ENCODE peak calls at places on chromosomes 16 and 17, in five cellular contexts. H is heart right ventricle; L is GM23338; T is BJ; B is stimulated activated CD4-positive, alpha-beta T cell treated with anti-CD3 and anti-CD28 coated beads, Interleukin-1b, Interleukin-23, amount 100 ng/mL, for 24 hours. S is an unnamed sample.

GRCh38 chr16:59848314-59848713 is 1114.2 kb upstream of the GOT2 start:
- DNase-seq in B (no peak), L (no peak), T (no peak), H (no peak), S (no peak)

GRCh38 chr16:79845006-79845733 is 244.6 kb upstream of the MAF start:
- DNase-seq in L (no peak), H (no peak), B (no peak), T (no peak), S (no peak)

GRCh38 chr17:8674344-8675305 is 44.1 kb upstream of the MYH10 start:
- DNase-seq in B (no peak), H (peak), T (no peak), L (peak), S (no peak)

GRCh38 chr17:39063681-39064069 is 87.8 kb downstream of the PLXDC1 start:
- DNase-seq in T (no peak), H (no peak), B (no peak), L (no peak), S (no peak)

GRCh38 chr17:76492989-76493501 is 8.2 kb downstream of the RHBDF2 start:
- DNase-seq in T (no peak), H (peak), L (no peak), B (peak), S (peak)

GRCh38 chr16:10931977-10932632 is 10.2 kb downstream of the DEXI start:
- DNase-seq in L (no peak), B (no peak), H (no peak), T (no peak), S (no peak)

GRCh38 chr17:1563786-1564613 is 1.4 kb upstream of the PITPNA start:
- DNase-seq in T (no peak), H (no peak), B (no peak), L (no peak), S (no peak)

GRCh38 chr17:31722251-31723056 is 136.6 kb downstream of the COPRS start:
- DNase-seq in H (peak), L (no peak), B (no peak), T (no peak), S (no peak)

GRCh38 chr17:80025140-80025539 is 10.5 kb downstream of the TBC1D16 start:
- DNase-seq in H (no peak), L (peak), T (no peak), B (no peak), S (no peak)

GRCh38 chr17:69141802-69142472 is at the start of gene ABCA6:
- DNase-seq in L (no peak), H (no peak), B (no peak), T (peak), S (no peak)

GRCh38 chr17:61386251-61386650 is 13.4 kb upstream of the TBX2 start:
- DNase-seq in B (no peak), T (no peak), H (no peak), L (no peak), S (no peak)

S was measured in GDM1.